ENCODE peak calls at places on chromosome X, in seven cellular contexts. One of them, this sample, is unnamed.

GRCh38 chrX:43949669-43950068 is 23.5 kb downstream of the NDP start:
- DNase-seq in cardiac fibroblast: peak; percentile 4
- DNase-seq in CD8-positive, alpha-beta memory T cell: peak; percentile 2
- DNase-seq in ureter: no peak
- DNase-seq in stimulated activated CD4-positive, alpha-beta T cell treated with anti-CD3 and anti-CD28 coated beads, Interleukin-4, amount 100 ng/mL, for 1 hour: peak; percentile 15
- DNase-seq in EH: no peak
- DNase-seq in AG08396: no peak
- DNase-seq in this sample: no peak

GRCh38 chrX:40156472-40157227 is 58.9 kb upstream of the BCOR start:
- DNase-seq in cardiac fibroblast: no peak
- DNase-seq in CD8-positive, alpha-beta memory T cell: no peak
- DNase-seq in ureter: no peak
- DNase-seq in stimulated activated CD4-positive, alpha-beta T cell treated with anti-CD3 and anti-CD28 coated beads, Interleukin-4, amount 100 ng/mL, for 1 hour: no peak
- DNase-seq in EH: no peak
- DNase-seq in AG08396: peak; percentile 22
- DNase-seq in this sample: no peak

GRCh38 chrX:138858438-138858837 is 146.9 kb upstream of the FGF13 start:
- DNase-seq in cardiac fibroblast: peak; percentile 2
- DNase-seq in CD8-positive, alpha-beta memory T cell: no peak
- DNase-seq in ureter: no peak
- DNase-seq in stimulated activated CD4-positive, alpha-beta T cell treated with anti-CD3 and anti-CD28 coated beads, Interleukin-4, amount 100 ng/mL, for 1 hour: no peak
- DNase-seq in EH: no peak
- DNase-seq in AG08396: peak; percentile 17
- DNase-seq in this sample: peak; percentile 63

GRCh38 chrX:154730271-154730883 is 20.5 kb downstream of the GAB3 start:
- DNase-seq in cardiac fibroblast: peak; percentile 83
- DNase-seq in CD8-positive, alpha-beta memory T cell: no peak
- DNase-seq in ureter: peak; percentile 55
- DNase-seq in stimulated activated CD4-positive, alpha-beta T cell treated with anti-CD3 and anti-CD28 coated beads, Interleukin-4, amount 100 ng/mL, for 1 hour: no peak
- DNase-seq in EH: peak; percentile 83
- DNase-seq in AG08396: no peak
- DNase-seq in this sample: peak; percentile 42

GRCh38 chrX:12580548-12580947 is 210.7 kb upstream of the PRPS2 start:
- DNase-seq in cardiac fibroblast: peak; percentile 22
- DNase-seq in CD8-positive, alpha-beta memory T cell: no peak
- DNase-seq in ureter: no peak
- DNase-seq in stimulated activated CD4-positive, alpha-beta T cell treated with anti-CD3 and anti-CD28 coated beads, Interleukin-4, amount 100 ng/mL, for 1 hour: no peak
- DNase-seq in EH: peak; percentile 2
- DNase-seq in AG08396: no peak
- DNase-seq in this sample: no peak

GRCh38 chrX:15877380-15877779 is 22.8 kb upstream of the AP1S2 start:
- DNase-seq in cardiac fibroblast: peak; percentile 88
- DNase-seq in CD8-positive, alpha-beta memory T cell: no peak
- DNase-seq in ureter: no peak
- DNase-seq in stimulated activated CD4-positive, alpha-beta T cell treated with anti-CD3 and anti-CD28 coated beads, Interleukin-4, amount 100 ng/mL, for 1 hour: no peak
- DNase-seq in EH: peak; percentile 34
- DNase-seq in AG08396: peak; percentile 37
- DNase-seq in this sample: peak; percentile 23

GRCh38 chrX:41381685-41382084 is 47.7 kb downstream of the DDX3X start:
- DNase-seq in cardiac fibroblast: peak; percentile 82
- DNase-seq in CD8-positive, alpha-beta memory T cell: no peak
- DNase-seq in ureter: peak; percentile 45
- DNase-seq in stimulated activated CD4-positive, alpha-beta T cell treated with anti-CD3 and anti-CD28 coated beads, Interleukin-4, amount 100 ng/mL, for 1 hour: no peak
- DNase-seq in EH: peak; percentile 91
- DNase-seq in AG08396: peak; percentile 47
- DNase-seq in this sample: peak; percentile 50

GRCh38 chrX:23845316-23845932 is 62.3 kb downstream of the APOO start:
- DNase-seq in cardiac fibroblast: no peak
- DNase-seq in CD8-positive, alpha-beta memory T cell: no peak
- DNase-seq in ureter: no peak
- DNase-seq in stimulated activated CD4-positive, alpha-beta T cell treated with anti-CD3 and anti-CD28 coated beads, Interleukin-4, amount 100 ng/mL, for 1 hour: no peak
- DNase-seq in EH: no peak
- DNase-seq in AG08396: no peak
- DNase-seq in this sample: no peak

GRCh38 chrX:14030248-14030592 is 528 bp upstream of the GEMIN8 start:
- DNase-seq in cardiac fibroblast: peak; percentile 64
- DNase-seq in CD8-positive, alpha-beta memory T cell: no peak
- DNase-seq in ureter: no peak
- DNase-seq in stimulated activated CD4-positive, alpha-beta T cell treated with anti-CD3 and anti-CD28 coated beads, Interleukin-4, amount 100 ng/mL, for 1 hour: no peak
- DNase-seq in EH: peak; percentile 61
- DNase-seq in AG08396: peak; percentile 58
- DNase-seq in this sample: peak; percentile 38

GRCh38 chrX:133980406-133980805 is 5.0 kb downstream of the GPC3 start:
- DNase-seq in cardiac fibroblast: no peak
- DNase-seq in CD8-positive, alpha-beta memory T cell: no peak
- DNase-seq in ureter: no peak
- DNase-seq in stimulated activated CD4-positive, alpha-beta T cell treated with anti-CD3 and anti-CD28 coated beads, Interleukin-4, amount 100 ng/mL, for 1 hour: no peak
- DNase-seq in EH: no peak
- DNase-seq in AG08396: no peak
- DNase-seq in this sample: no peak

GRCh38 chrX:134604701-134605271 is 53.5 kb downstream of the PLAC1 start:
- DNase-seq in cardiac fibroblast: peak; percentile 39
- DNase-seq in CD8-positive, alpha-beta memory T cell: no peak
- DNase-seq in ureter: no peak
- DNase-seq in stimulated activated CD4-positive, alpha-beta T cell treated with anti-CD3 and anti-CD28 coated beads, Interleukin-4, amount 100 ng/mL, for 1 hour: no peak
- DNase-seq in EH: peak; percentile 54
- DNase-seq in AG08396: no peak
- DNase-seq in this sample: peak; percentile 38

GRCh38 chrX:108541286-108541685 is 101.6 kb downstream of the COL4A5 start:
- DNase-seq in cardiac fibroblast: no peak
- DNase-seq in CD8-positive, alpha-beta memory T cell: no peak
- DNase-seq in ureter: no peak
- DNase-seq in stimulated activated CD4-positive, alpha-beta T cell treated with anti-CD3 and anti-CD28 coated beads, Interleukin-4, amount 100 ng/mL, for 1 hour: no peak
- DNase-seq in EH: no peak
- DNase-seq in AG08396: no peak
- DNase-seq in this sample: no peak

GRCh38 chrX:150365051-150365952 is 2.2 kb downstream of the MAMLD1 start:
- DNase-seq in cardiac fibroblast: peak; percentile 66
- DNase-seq in CD8-positive, alpha-beta memory T cell: peak; percentile 44
- DNase-seq in ureter: peak; percentile 55
- DNase-seq in stimulated activated CD4-positive, alpha-beta T cell treated with anti-CD3 and anti-CD28 coated beads, Interleukin-4, amount 100 ng/mL, for 1 hour: peak; percentile 56
- DNase-seq in EH: peak; percentile 63
- DNase-seq in AG08396: peak; percentile 56
- DNase-seq in this sample: no peak

GRCh38 chrX:39705299-39705698 is 392.5 kb downstream of the BCOR start:
- DNase-seq in cardiac fibroblast: peak; percentile 92
- DNase-seq in CD8-positive, alpha-beta memory T cell: no peak
- DNase-seq in ureter: peak; percentile 70
- DNase-seq in stimulated activated CD4-positive, alpha-beta T cell treated with anti-CD3 and anti-CD28 coated beads, Interleukin-4, amount 100 ng/mL, for 1 hour: no peak
- DNase-seq in EH: peak; percentile 84
- DNase-seq in AG08396: peak; percentile 77
- DNase-seq in this sample: peak; percentile 84

This sample was measured in AG08395.